ENCODE peak calls at places on chromosomes 12 and 14, in seven cellular contexts. X is sigmoid colon, A is GM23338, T is breast epithelium, Q is Panc1, K is HL-60, Y is prostate gland. G is an unnamed sample.

GRCh38 chr12:8953773-8954402 is 4.4 kb upstream of the M6PR start:
- DNase-seq in K (no peak), Q (no peak), T (no peak), A (no peak), X (no peak), Y (no peak), G (no peak)

GRCh38 chr14:101108579-101109346 is 205.2 kb upstream of the RTL1 start:
- DNase-seq in T (no peak), X (peak), K (no peak), Q (no peak), Y (no peak), A (no peak), G (peak)

GRCh38 chr14:51188566-51189185 is 51.4 kb upstream of the TMX1 start:
- DNase-seq in K (no peak), A (no peak), T (no peak), Q (no peak), Y (peak), X (no peak), G (no peak)

GRCh38 chr12:99367181-99367580 is 280.4 kb upstream of the GARIN6 start:
- DNase-seq in Y (no peak), A (no peak), K (no peak), T (no peak), Q (no peak), X (no peak), G (no peak)

GRCh38 chr14:23550131-23550826 is 1.3 kb downstream of the ZFHX2 start:
- DNase-seq in K (no peak), A (no peak), X (no peak), Y (no peak), Q (no peak), T (no peak), G (no peak)

GRCh38 chr12:47750229-47750798 is 8.4 kb downstream of the RAPGEF3 start:
- DNase-seq in K (no peak), X (no peak), A (no peak), Q (no peak), Y (no peak), T (no peak), G (no peak)

GRCh38 chr12:130689408-130690405 is 26.4 kb downstream of the RIMBP2 start:
- DNase-seq in Y (no peak), A (no peak), T (no peak), Q (no peak), K (no peak), X (no peak), G (no peak)

GRCh38 chr14:51424041-51424440 is 184.0 kb downstream of the TMX1 start:
- DNase-seq in Y (no peak), X (no peak), Q (no peak), T (no peak), A (no peak), K (no peak), G (no peak)

GRCh38 chr12:44582521-44582920 is 293.6 kb downstream of the NELL2 start:
- DNase-seq in K (no peak), T (no peak), X (no peak), Y (no peak), Q (no peak), A (no peak), G (no peak)

GRCh38 chr12:65163755-65164154 is 5.6 kb upstream of the LEMD3 start:
- DNase-seq in K (no peak), T (no peak), X (no peak), Q (no peak), Y (no peak), A (no peak), G (no peak)

GRCh38 chr14:100622234-100622633 is 35.0 kb upstream of the BEGAIN start:
- DNase-seq in A (no peak), X (peak), Q (no peak), K (peak), T (no peak), Y (no peak), G (no peak)

GRCh38 chr12:127726928-127727327 is 540.0 kb upstream of the TMEM132C start:
- DNase-seq in Y (no peak), K (no peak), Q (no peak), A (no peak), X (no peak), T (no peak), G (no peak)

GRCh38 chr14:102694530-102695171 is 82.6 kb upstream of the TRAF3 start:
- DNase-seq in K (peak), T (no peak), Y (peak), X (peak), Q (peak), A (peak), G (no peak)

GRCh38 chr14:69652942-69653680 is 41.7 kb downstream of the SUSD6 start:
- DNase-seq in A (no peak), T (no peak), Y (no peak), X (no peak), Q (no peak), K (peak), G (no peak)

GRCh38 chr14:68148276-68148675 is 328.7 kb downstream of the RAD51B start:
- DNase-seq in T (no peak), Y (no peak), Q (no peak), A (no peak), X (no peak), K (no peak), G (no peak)

GRCh38 chr12:98645572-98646067 is 530 bp downstream of the APAF1 start:
- DNase-seq in K (no peak), A (peak), T (no peak), X (peak), Q (no peak), Y (peak), G (no peak)

GRCh38 chr12:51823875-51824565 is 24.5 kb downstream of the FIGNL2 start:
- DNase-seq in Q (no peak), X (no peak), T (no peak), A (peak), K (no peak), Y (peak), G (no peak)

GRCh38 chr12:77842430-77842829 is 11.7 kb downstream of the NAV3 start:
- DNase-seq in Y (no peak), Q (no peak), A (no peak), K (no peak), T (no peak), X (no peak), G (no peak)

GRCh38 chr14:68449565-68450295 is 343.1 kb downstream of the ZFP36L1 start:
- DNase-seq in T (no peak), A (peak), X (no peak), K (no peak), Y (no peak), Q (no peak), G (no peak)

GRCh38 chr12:26833692-26834168 is 736 bp upstream of the ITPR2 start:
- DNase-seq in T (peak), K (no peak), Y (peak), Q (no peak), X (peak), A (peak), G (no peak)

GRCh38 chr12:54998958-54999510 is 14.5 kb upstream of the TESPA1 start:
- DNase-seq in Q (no peak), K (no peak), A (no peak), Y (no peak), X (no peak), T (no peak), G (peak)

DNA sequence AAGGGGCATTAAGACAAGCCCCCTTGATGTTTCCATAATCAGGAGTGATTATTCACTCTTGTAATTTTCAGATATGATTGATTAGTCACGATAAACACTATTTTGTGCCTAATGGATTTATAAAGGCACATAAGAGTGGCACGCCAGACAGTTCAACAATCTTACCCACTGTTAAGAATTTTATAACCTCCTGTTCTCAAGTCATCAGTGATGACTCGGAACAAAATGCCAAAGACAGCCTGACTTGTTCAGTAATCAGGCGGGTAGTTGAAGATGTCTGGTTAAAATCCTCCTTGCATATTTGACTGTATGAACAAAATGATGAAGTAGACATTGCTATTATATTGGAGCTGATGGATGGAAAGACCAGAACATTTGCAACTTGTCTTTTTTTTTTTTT is 212.1 kb upstream of the RMST start:
- DNase-seq in K (no peak), Y (no peak), Q (no peak), A (no peak), X (no peak), T (no peak), G (no peak)
- H3K27ac ChIP-seq in K (no peak), Y (no peak), Q (no peak), A (no peak), X (no peak), T (no peak), G (no peak)

GRCh38 chr12:124518051-124518932 is 49.1 kb downstream of the NCOR2 start:
- DNase-seq in T (peak), K (no peak), A (no peak), Y (peak), Q (peak), X (peak), G (peak)
- TF ChIP-seq POLR2AphosphoS5 in T (peak), K (no peak), A (no peak), Y (peak), Q (peak), X (peak), G (peak)

GRCh38 chr12:106084759-106085158 is 54.0 kb downstream of the NUAK1 start:
- DNase-seq in T (no peak), X (no peak), A (no peak), Y (no peak), Q (no peak), K (no peak), G (no peak)

GRCh38 chr12:106081606-106082005 is 57.1 kb downstream of the NUAK1 start:
- DNase-seq in X (no peak), A (no peak), K (no peak), Y (no peak), Q (no peak), T (no peak), G (no peak)

GRCh38 chr12:106080786-106081185 is 58.0 kb downstream of the NUAK1 start:
- DNase-seq in K (no peak), A (no peak), X (no peak), T (no peak), Y (no peak), Q (no peak), G (no peak)

GRCh38 chr12:106084048-106084671 is 54.6 kb downstream of the NUAK1 start:
- DNase-seq in X (no peak), A (peak), Q (no peak), T (no peak), Y (no peak), K (no peak), G (no peak)

GRCh38 chr12:106082216-106083175 is 56.3 kb downstream of the NUAK1 start:
- DNase-seq in T (no peak), K (no peak), Q (no peak), X (no peak), A (no peak), Y (no peak), G (no peak)
- H3K27ac ChIP-seq in T (no peak), K (no peak), Q (peak), X (no peak), A (no peak), Y (no peak), G (no peak)

DNA sequence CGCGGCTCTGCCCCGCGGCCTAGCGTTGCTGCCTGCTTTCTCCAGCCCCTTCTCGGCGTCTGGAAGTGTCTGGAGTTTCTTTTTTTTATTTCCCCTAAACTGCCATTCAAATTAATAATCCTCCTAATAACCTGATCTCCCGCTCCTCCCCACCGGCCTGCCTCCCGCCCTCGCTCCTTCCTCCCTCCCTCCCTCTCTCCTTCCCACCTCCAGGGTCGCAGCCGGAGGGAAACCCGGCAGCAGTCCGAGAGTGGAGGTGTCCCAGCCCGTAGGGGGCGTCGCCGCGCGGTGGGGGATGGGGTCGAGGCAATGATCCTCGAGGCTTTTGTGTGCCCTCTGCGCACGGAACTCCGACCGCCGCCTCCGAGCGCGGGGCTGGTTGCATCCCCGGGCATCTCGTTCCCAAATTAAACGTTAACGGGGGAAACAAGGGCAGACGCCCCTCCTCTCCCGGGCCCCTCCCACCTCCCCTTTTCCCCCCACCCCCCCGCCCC is 1.1 kb upstream of the SOCS2 start:
- DNase-seq in T (peak), Q (no peak), Y (peak), X (peak), K (no peak), A (peak), G (no peak)
- TF ChIP-seq POLR2AphosphoS5 in T (no peak), Q (peak), Y (peak), X (peak), K (no peak), A (no peak), G (peak)

GRCh38 chr12:12620730-12621315 is 9.1 kb downstream of the CREBL2 start:
- DNase-seq in A (no peak), T (no peak), Y (no peak), Q (no peak), X (no peak), K (no peak), G (no peak)

GRCh38 chr12:12626471-12626870 is 14.8 kb downstream of the CREBL2 start:
- DNase-seq in A (no peak), K (no peak), T (no peak), Y (no peak), X (no peak), Q (no peak), G (no peak)

GRCh38 chr12:12627308-12627827 is 15.7 kb downstream of the CREBL2 start:
- DNase-seq in Y (no peak), K (no peak), T (no peak), A (no peak), X (no peak), Q (no peak), G (no peak)

GRCh38 chr12:12624479-12625120 is 12.9 kb downstream of the CREBL2 start:
- DNase-seq in X (no peak), K (no peak), T (no peak), Q (no peak), Y (no peak), A (no peak), G (no peak)

DNA sequence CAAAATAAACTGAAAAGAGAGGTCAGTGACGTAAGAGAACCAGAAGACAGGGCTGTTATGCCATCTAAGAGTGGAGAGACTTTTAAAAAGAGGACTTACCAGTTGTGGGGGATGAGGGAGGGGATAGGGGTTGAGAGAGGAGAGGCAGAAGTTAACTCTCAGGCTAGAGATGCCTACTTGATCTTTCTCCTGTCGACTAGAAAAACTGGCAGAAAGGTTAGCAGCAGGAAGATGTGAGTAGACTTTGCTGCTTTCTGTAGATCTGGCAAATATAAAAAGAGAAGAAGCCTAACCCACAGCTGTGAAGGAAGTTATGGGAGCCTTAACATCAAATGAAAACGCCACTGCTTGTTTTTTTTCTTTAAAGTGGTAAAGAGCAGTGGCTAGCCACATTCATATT is 10.7 kb downstream of the CREBL2 start:
- DNase-seq in Q (no peak), X (no peak), A (no peak), Y (no peak), K (no peak), T (no peak), G (no peak)
- H3K27ac ChIP-seq in Q (no peak), X (no peak), A (no peak), Y (no peak), K (no peak), T (no peak), G (no peak)

DNA sequence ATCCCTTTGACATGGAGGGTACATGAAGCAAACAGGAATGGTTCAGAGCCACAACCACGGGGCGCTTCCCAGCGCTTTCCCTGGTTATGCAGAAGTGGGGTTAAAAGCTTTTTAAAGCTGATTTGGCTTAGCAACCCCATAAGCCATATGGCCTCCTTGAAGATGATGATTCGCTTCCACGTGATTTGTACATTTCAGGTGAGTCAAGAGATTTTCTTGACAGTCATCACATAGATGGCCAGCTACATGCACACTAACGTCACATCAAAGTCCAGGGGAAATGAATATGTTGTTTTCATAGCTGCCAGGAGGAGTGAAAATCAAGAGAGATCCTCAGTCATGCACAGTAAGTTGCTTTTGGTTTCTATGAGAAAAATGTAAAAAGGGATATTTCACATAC is 309.7 kb downstream of the TMEM132D start:
- DNase-seq in X (no peak), Y (no peak), Q (no peak), K (no peak), T (no peak), A (no peak), G (no peak)
- TF ChIP-seq POLR2AphosphoS5 in X (no peak), Y (no peak), Q (no peak), K (no peak), T (no peak), A (no peak), G (no peak)

G was measured in esophagus muscularis mucosa.